ENCODE peak calls at places on chromosomes 1 and 21, in five cellular contexts. P is WTC11, Q is ovary, H is NCI-H446, D is heart left ventricle. J is an unnamed sample.

GRCh38 chr1:210434224-210434623 is 105.5 kb downstream of the HHAT start:
- DNase-seq in D (no peak), H (no peak), Q (no peak), P (no peak), J (no peak)

GRCh38 chr1:26357121-26357602 is 3.2 kb upstream of the CRYBG2 start:
- DNase-seq in H (no peak), Q (no peak), P (no peak), D (no peak), J (no peak)

GRCh38 chr1:6506210-6507036 is 15.0 kb upstream of the PLEKHG5 start:
- DNase-seq in D (peak; percentile 28), Q (no peak), H (no peak), P (no peak), J (no peak)

GRCh38 chr1:20070357-20070756 is 363 bp downstream of the PLA2G5 start:
- DNase-seq in Q (peak; percentile 52), P (no peak), D (no peak), H (no peak), J (no peak)

GRCh38 chr1:77888429-77889239 is at the start of gene NEXN:
- DNase-seq in H (peak; percentile 9), D (peak; percentile 94), P (peak; percentile 79), Q (peak; percentile 78), J (peak; percentile 91)

GRCh38 chr1:19445417-19446342 is 39.7 kb downstream of the CAPZB start:
- DNase-seq in P (peak; percentile 42), H (no peak), Q (no peak), D (peak; percentile 58), J (no peak)

GRCh38 chr1:56820755-56821461 is 1.7 kb upstream of the FYB2 start:
- DNase-seq in H (peak; percentile 91), Q (peak; percentile 31), P (peak; percentile 97), D (peak; percentile 80), J (peak; percentile 73)

GRCh38 chr1:61266738-61267137 is 184.4 kb downstream of the NFIA start:
- DNase-seq in H (no peak), P (no peak), D (no peak), Q (no peak), J (no peak)

GRCh38 chr1:6848816-6849215 is 63.6 kb downstream of the CAMTA1 start:
- DNase-seq in P (no peak), D (no peak), Q (no peak), H (no peak), J (no peak)

GRCh38 chr1:36239941-36240637 is 15.8 kb downstream of the THRAP3 start:
- DNase-seq in Q (no peak), H (no peak), P (no peak), D (peak; percentile 80), J (no peak)

GRCh38 chr21:33234618-33235520 is 5.1 kb downstream of the IFNAR2 start:
- DNase-seq in Q (no peak), D (no peak), H (no peak), P (no peak), J (no peak)